ENCODE peak calls at places on chromosomes 13 and 19, in four cellular contexts. E is GM12878, V is hepatocyte, B is GM23248. S is an unnamed sample.

GRCh38 chr13:43786766-43787517 is at the start of gene ENOX1:
- DNase-seq in E (no peak), B (peak; percentile 84), V (peak; percentile 89), S (peak; percentile 77)

GRCh38 chr19:6065685-6066365 is 44.5 kb downstream of the RFX2 start:
- DNase-seq in E (no peak), V (peak; percentile 72), B (peak; percentile 85), S (peak; percentile 71)

GRCh38 chr13:51643882-51644281 is 59.6 kb downstream of the WDFY2 start:
- DNase-seq in V (no peak), B (peak; percentile 94), E (no peak), S (no peak)

GRCh38 chr13:99415851-99416331 is 85.4 kb upstream of the TM9SF2 start:
- DNase-seq in B (no peak), E (no peak), V (no peak), S (no peak)

GRCh38 chr13:111373486-111373885 is 53.0 kb downstream of the TEX29 start:
- DNase-seq in V (no peak), E (no peak), B (no peak), S (no peak)

GRCh38 chr19:12799723-12800343 is 1.8 kb downstream of the PRDX2 start:
- DNase-seq in B (no peak), V (no peak), E (no peak), S (no peak)

GRCh38 chr13:73772449-73773186 is 361.6 kb downstream of the KLF12 start:
- DNase-seq in V (no peak), B (no peak), E (no peak), S (no peak)

GRCh38 chr19:14686411-14686810 is 3.4 kb upstream of the ZNF333 start:
- DNase-seq in V (no peak), E (no peak), B (peak; percentile 44), S (peak; percentile 61)

GRCh38 chr13:22915442-22916082 is 265.2 kb upstream of the SGCG start:
- DNase-seq in V (peak; percentile 77), E (no peak), B (peak; percentile 56), S (peak; percentile 84)

GRCh38 chr19:4877753-4878490 is 10.5 kb upstream of the PLIN3 start:
- DNase-seq in B (no peak), E (no peak), V (no peak), S (peak; percentile 27)

GRCh38 chr19:51742736-51743288 is 8.9 kb downstream of the FPR1 start:
- DNase-seq in B (peak; percentile 54), V (no peak), E (no peak), S (no peak)

GRCh38 chr13:78714717-78715116 is 55.8 kb upstream of the OBI1 start:
- DNase-seq in E (no peak), B (no peak), V (no peak), S (no peak)

GRCh38 chr13:78712866-78713265 is 53.9 kb upstream of the OBI1 start:
- DNase-seq in V (no peak), E (no peak), B (no peak), S (peak; percentile 9)

GRCh38 chr13:78709028-78709427 is 50.1 kb upstream of the OBI1 start:
- DNase-seq in B (no peak), E (no peak), V (no peak), S (no peak)
- TF ChIP-seq EZH2 in B (no peak), E (no peak), V (no peak), S (no peak)

GRCh38 chr19:39498262-39499081 is at the start of gene DLL3:
- DNase-seq in E (no peak), B (peak; percentile 57), V (peak; percentile 44), S (peak; percentile 36)
- TF ChIP-seq EZH2 in E (no peak), B (peak; percentile 45), V (peak; percentile 61), S (no peak)

GRCh38 chr19:2282062-2282861 is at the start of gene PEAK3:
- DNase-seq in V (no peak), E (no peak), B (peak; percentile 45), S (peak; percentile 77)
- TF ChIP-seq EZH2 in V (peak; percentile 16), E (no peak), B (no peak), S (no peak)

DNA sequence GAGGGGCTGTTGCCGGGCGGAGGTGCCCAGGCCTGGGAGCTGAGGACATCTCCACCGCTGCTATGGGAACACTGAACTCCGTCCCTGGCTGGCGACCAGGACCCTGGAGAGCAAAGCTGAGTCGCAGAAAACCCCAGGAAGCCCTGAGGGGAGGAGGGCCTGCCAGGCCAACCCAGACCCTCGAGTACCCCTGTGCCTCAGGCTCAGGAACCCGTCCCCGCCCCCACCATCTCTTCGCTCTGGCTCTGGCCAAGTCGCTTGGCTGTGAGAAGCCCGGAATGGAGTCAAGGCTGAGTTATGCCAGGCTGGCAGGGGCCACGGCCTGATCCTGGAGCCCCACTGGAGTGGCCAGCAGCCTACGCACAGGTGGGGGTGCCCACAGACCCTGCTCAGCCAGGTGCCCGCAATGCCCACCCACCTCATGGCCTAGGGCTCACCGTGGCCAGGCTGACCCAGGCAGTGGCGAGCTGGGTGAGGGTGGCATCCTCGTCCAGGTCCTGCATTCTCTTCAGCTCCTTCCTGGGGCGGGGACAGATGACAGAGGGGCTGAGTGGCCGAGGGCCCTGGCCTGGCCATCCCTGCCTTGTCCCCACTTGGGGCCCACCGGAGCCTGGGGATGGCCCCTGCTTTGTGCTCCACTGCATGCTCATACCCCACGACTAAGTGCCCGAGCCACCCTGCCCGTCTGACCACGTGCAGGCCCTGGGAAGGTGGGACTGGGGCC is 8.5 kb upstream of the CERS1 start:
- DNase-seq in E (no peak), V (no peak), B (no peak), S (no peak)
- TF ChIP-seq EZH2 in E (no peak), V (no peak), B (no peak), S (no peak)